ENCODE peak calls at places on chromosome 14, in seven cellular contexts. V, R, L, T, N, O and E are unnamed samples.

GRCh38 chr14:75720828-75721227 is 59.8 kb downstream of the TTLL5 start:
- DNase-seq in V (peak), R (no peak), L (peak), T (no peak), N (no peak), O (no peak), E (peak)

GRCh38 chr14:55802986-55803431 is 223.0 kb downstream of the KTN1 start:
- DNase-seq in V (no peak), R (no peak), L (no peak), T (no peak), N (peak), O (no peak), E (no peak)

GRCh38 chr14:77027538-77028383 is 747 bp downstream of the IRF2BPL start:
- DNase-seq in V (peak), R (no peak), L (peak), T (peak), N (peak), O (peak), E (peak)

GRCh38 chr14:33692762-33693161 is 258.1 kb downstream of the EGLN3 start:
- DNase-seq in V (no peak), R (no peak), L (no peak), T (no peak), N (peak), O (no peak), E (no peak)

GRCh38 chr14:77498984-77499527 is 440 bp upstream of the ISM2 start:
- DNase-seq in V (no peak), R (no peak), L (no peak), T (no peak), N (no peak), O (no peak), E (no peak)

GRCh38 chr14:76373456-76373855 is 2.5 kb upstream of the ESRRB start:
- DNase-seq in V (no peak), R (no peak), L (no peak), T (no peak), N (no peak), O (no peak), E (no peak)

GRCh38 chr14:24165785-24166184 is 4.7 kb downstream of the IRF9 start:
- DNase-seq in V (peak), R (no peak), L (no peak), T (no peak), N (no peak), O (no peak), E (no peak)

GRCh38 chr14:85483037-85483436 is 46.9 kb upstream of the FLRT2 start:
- DNase-seq in V (no peak), R (no peak), L (no peak), T (no peak), N (no peak), O (no peak), E (no peak)

GRCh38 chr14:76848879-76849278 is 22.7 kb downstream of the LRRC74A start:
- DNase-seq in V (no peak), R (no peak), L (no peak), T (no peak), N (no peak), O (no peak), E (no peak)

GRCh38 chr14:22981090-22982012 is 1.0 kb downstream of the AJUBA start:
- DNase-seq in V (peak), R (no peak), L (no peak), T (no peak), N (no peak), O (no peak), E (peak)

GRCh38 chr14:88863167-88863566 is 38.7 kb downstream of the TTC8 start:
- DNase-seq in V (no peak), R (no peak), L (no peak), T (no peak), N (no peak), O (no peak), E (no peak)

GRCh38 chr14:94113908-94114588 is 3.5 kb downstream of the IFI27 start:
- DNase-seq in V (peak), R (no peak), L (no peak), T (no peak), N (peak), O (no peak), E (no peak)

GRCh38 chr14:90503582-90503981 is 106.8 kb downstream of the CALM1 start:
- DNase-seq in V (peak), R (no peak), L (no peak), T (peak), N (no peak), O (no peak), E (no peak)

GRCh38 chr14:97458302-97459137 is 661.3 kb downstream of the VRK1 start:
- DNase-seq in V (peak), R (peak), L (no peak), T (peak), N (no peak), O (no peak), E (no peak)

GRCh38 chr14:50308363-50308762 is 3.7 kb downstream of the L2HGDH start:
- DNase-seq in V (no peak), R (no peak), L (no peak), T (no peak), N (peak), O (no peak), E (no peak)

GRCh38 chr14:67221248-67221981 is 19.8 kb upstream of the PALS1 start:
- DNase-seq in V (no peak), R (no peak), L (no peak), T (peak), N (peak), O (no peak), E (no peak)

GRCh38 chr14:36580856-36581831 is 1.3 kb downstream of the NKX2-8 start:
- DNase-seq in V (peak), R (peak), L (peak), T (no peak), N (peak), O (no peak), E (no peak)

GRCh38 chr14:96623676-96624484 is 121.7 kb downstream of the PAPOLA start:
- DNase-seq in V (no peak), R (no peak), L (no peak), T (no peak), N (no peak), O (no peak), E (peak)

GRCh38 chr14:90406384-90406798 is 9.6 kb downstream of the CALM1 start:
- DNase-seq in V (no peak), R (no peak), L (no peak), T (no peak), N (no peak), O (no peak), E (no peak)

GRCh38 chr14:24098927-24099813 is 5.1 kb downstream of the PCK2 start:
- DNase-seq in V (peak), R (no peak), L (no peak), T (no peak), N (no peak), O (no peak), E (peak)

GRCh38 chr14:24335461-24336146 is 733 bp upstream of the ADCY4 start:
- DNase-seq in V (no peak), R (no peak), L (no peak), T (no peak), N (no peak), O (no peak), E (peak)

GRCh38 chr14:20143911-20144310 is 5.3 kb downstream of the OR4N5 start:
- DNase-seq in V (no peak), R (no peak), L (no peak), T (no peak), N (no peak), O (no peak), E (no peak)

GRCh38 chr14:70052990-70053389 is 135.8 kb downstream of the SLC8A3 start:
- DNase-seq in V (no peak), R (no peak), L (peak), T (no peak), N (peak), O (peak), E (no peak)